ENCODE peak calls at places on chromosomes 4 and X, in eight cellular contexts. V, Q, T, R, N, M, W and E are unnamed samples.

GRCh38 chr4:89876548-89876947 is 18.1 kb upstream of the MMRN1 start:
- DNase-seq in N (no peak), R (no peak), M (no peak), Q (no peak), V (no peak), T (no peak), W (no peak), E (no peak)

GRCh38 chrX:19544693-19545305 is 29.5 kb upstream of the MAP3K15 start:
- DNase-seq in M (no peak), W (peak; percentile 9), V (peak; percentile 38), Q (peak; percentile 9), R (no peak), N (no peak), T (no peak), E (peak; percentile 20)

GRCh38 chr4:188819243-188819642 is 680.0 kb downstream of the TRIML1 start:
- DNase-seq in M (no peak), R (no peak), Q (no peak), V (no peak), N (no peak), T (no peak), W (no peak), E (no peak)

GRCh38 chrX:15854080-15854655 is 445 bp downstream of the AP1S2 start:
- DNase-seq in T (peak; percentile 63), R (peak; percentile 17), Q (peak; percentile 15), N (peak; percentile 88), V (peak; percentile 38), M (no peak), W (peak; percentile 36), E (peak; percentile 23)

GRCh38 chr4:147808447-147808846 is 76.6 kb downstream of the ARHGAP10 start:
- DNase-seq in M (no peak), W (no peak), R (no peak), Q (no peak), N (no peak), T (no peak), V (no peak), E (no peak)

GRCh38 chrX:107827137-107827831 is 1.6 kb downstream of the MID2 start:
- DNase-seq in T (no peak), V (no peak), N (no peak), R (no peak), Q (no peak), M (no peak), W (no peak), E (no peak)

GRCh38 chr4:74423101-74423500 is 21.8 kb upstream of the AREG start:
- DNase-seq in R (no peak), V (peak; percentile 57), T (no peak), N (no peak), W (no peak), M (no peak), Q (no peak), E (no peak)

GRCh38 chr4:77194989-77195388 is 38.0 kb downstream of the CCNG2 start:
- DNase-seq in R (no peak), T (no peak), M (no peak), Q (no peak), W (no peak), N (no peak), V (no peak), E (no peak)

GRCh38 chr4:98522603-98523395 is 135.6 kb downstream of the TSPAN5 start:
- DNase-seq in N (no peak), R (no peak), M (no peak), V (no peak), W (no peak), Q (no peak), T (no peak), E (peak; percentile 65)

GRCh38 chr4:56345461-56345860 is 41.8 kb downstream of the AASDH start:
- DNase-seq in T (no peak), M (no peak), N (no peak), R (no peak), W (no peak), Q (no peak), V (no peak), E (no peak)

GRCh38 chr4:185542626-185543336 is 7.5 kb upstream of the PDLIM3 start:
- DNase-seq in W (no peak), Q (no peak), R (no peak), T (peak; percentile 66), N (peak; percentile 91), V (peak; percentile 34), M (no peak), E (no peak)

GRCh38 chrX:97597954-97598353 is 714.2 kb downstream of the RPA4 start:
- DNase-seq in V (no peak), T (no peak), M (no peak), Q (no peak), W (no peak), N (no peak), R (no peak), E (no peak)

GRCh38 chr4:122842984-122843531 is 16.4 kb downstream of the FGF2 start:
- DNase-seq in W (no peak), N (no peak), Q (no peak), V (no peak), M (no peak), T (no peak), R (no peak), E (no peak)

GRCh38 chr4:7411896-7412585 is 22.7 kb downstream of the PSAPL1 start:
- DNase-seq in V (peak; percentile 10), Q (no peak), W (no peak), R (no peak), T (no peak), N (peak; percentile 67), M (no peak), E (no peak)

GRCh38 chr4:130306566-130306965 is 1210.6 kb downstream of the C4orf33 start:
- DNase-seq in W (no peak), T (no peak), R (no peak), Q (no peak), N (no peak), M (no peak), V (no peak), E (no peak)

GRCh38 chr4:174318829-174319764 is 35.4 kb downstream of the CEP44 start:
- DNase-seq in R (no peak), T (no peak), Q (no peak), N (no peak), M (no peak), V (no peak), W (no peak), E (no peak)

GRCh38 chr4:40121515-40121914 is 64.9 kb downstream of the N4BP2 start:
- DNase-seq in Q (peak; percentile 11), W (no peak), N (no peak), V (no peak), M (no peak), R (no peak), T (no peak), E (peak; percentile 74)

GRCh38 chr4:58732973-58733372 is 1622.8 kb upstream of the IGFBP7 start:
- DNase-seq in Q (no peak), W (no peak), N (no peak), R (no peak), T (no peak), V (no peak), M (no peak), E (peak; percentile 9)

GRCh38 chr4:171025776-171026175 is 787.4 kb upstream of the GALNTL6 start:
- DNase-seq in N (no peak), V (no peak), Q (no peak), T (no peak), W (no peak), R (no peak), M (no peak), E (peak; percentile 3)

GRCh38 chr4:99832313-99832712 is 15.7 kb downstream of the DAPP1 start:
- DNase-seq in N (no peak), V (peak; percentile 32), Q (no peak), R (no peak), W (no peak), M (no peak), T (no peak), E (no peak)

GRCh38 chr4:100786481-100786880 is 268.7 kb upstream of the EMCN start:
- DNase-seq in N (no peak), R (no peak), T (no peak), W (no peak), V (no peak), M (no peak), Q (no peak), E (no peak)

GRCh38 chr4:159150838-159151390 is 48.0 kb downstream of the RAPGEF2 start:
- DNase-seq in T (no peak), R (no peak), M (no peak), W (no peak), Q (no peak), V (no peak), N (no peak), E (no peak)

GRCh38 chrX:112734250-112734649 is 54.5 kb upstream of the LHFPL1 start:
- DNase-seq in T (peak; percentile 17), V (no peak), W (no peak), Q (no peak), N (no peak), M (no peak), R (no peak), E (no peak)

GRCh38 chr4:32631824-32632223 is 1911.7 kb downstream of the PCDH7 start:
- DNase-seq in V (no peak), N (no peak), R (no peak), M (no peak), W (no peak), Q (no peak), T (no peak), E (no peak)

GRCh38 chr4:48683784-48684666 is 96.1 kb downstream of the FRYL start:
- DNase-seq in V (no peak), M (no peak), R (no peak), Q (no peak), W (no peak), N (no peak), T (no peak), E (no peak)

GRCh38 chr4:32748061-32748460 is 2027.9 kb downstream of the PCDH7 start:
- DNase-seq in R (no peak), T (no peak), Q (no peak), M (no peak), V (no peak), W (no peak), N (no peak), E (no peak)